ENCODE peak calls at places on chromosomes 4 and X, in seven cellular contexts. U is uterus, C is sigmoid colon, R is SK-N-SH, T is thoracic aorta, K is RWPE1, Q is coronary artery. Y is an unnamed sample.

GRCh38 chrX:115449742-115450141 is 111.2 kb upstream of the PLS3 start:
- DNase-seq in U (peak), C (peak), R (no peak), T (no peak), K (no peak), Q (no peak), Y (no peak)

GRCh38 chr4:136078971-136079370 is 1453.3 kb downstream of the PCDH18 start:
- DNase-seq in U (no peak), C (no peak), R (no peak), T (no peak), K (no peak), Q (no peak), Y (no peak)

GRCh38 chrX:48513670-48514069 is 4.9 kb downstream of the PORCN start:
- DNase-seq in U (no peak), C (no peak), R (no peak), T (no peak), K (no peak), Q (no peak), Y (no peak)

GRCh38 chr4:75344915-75345314 is 169.3 kb downstream of the RCHY1 start:
- DNase-seq in U (no peak), C (no peak), R (no peak), T (no peak), K (peak), Q (no peak), Y (no peak)

GRCh38 chr4:143668930-143669553 is 31.4 kb downstream of the FREM3 start:
- DNase-seq in U (no peak), C (no peak), R (no peak), T (no peak), K (no peak), Q (no peak), Y (no peak)

GRCh38 chr4:101020956-101021355 is 326.4 kb downstream of the PPP3CA start:
- DNase-seq in U (no peak), C (no peak), R (no peak), T (no peak), K (peak), Q (no peak), Y (peak)

GRCh38 chrX:126550816-126551215 is 1.8 kb downstream of the DCAF12L1 start:
- DNase-seq in U (no peak), C (no peak), R (no peak), T (no peak), K (no peak), Q (no peak), Y (no peak)

GRCh38 chr4:27318740-27319139 is 458.1 kb downstream of the STIM2 start:
- DNase-seq in U (no peak), C (no peak), R (peak), T (no peak), K (peak), Q (no peak), Y (no peak)

GRCh38 chr4:19623866-19624265 is 627.8 kb upstream of the SLIT2 start:
- DNase-seq in U (no peak), C (no peak), R (no peak), T (no peak), K (no peak), Q (no peak), Y (no peak)

GRCh38 chrX:103535206-103535605 is 15.9 kb upstream of the RAB40A start:
- DNase-seq in U (no peak), C (no peak), R (no peak), T (no peak), K (no peak), Q (no peak), Y (no peak)
- H3K27ac ChIP-seq in U (peak), C (no peak), R (no peak), T (peak), K (no peak), Q (peak), Y (no peak)

GRCh38 chr4:5757536-5757935 is 46.5 kb downstream of the EVC start:
- DNase-seq in U (no peak), C (peak), R (no peak), T (no peak), K (no peak), Q (no peak), Y (no peak)

GRCh38 chr4:5758741-5759140 is 47.7 kb downstream of the EVC start:
- DNase-seq in U (no peak), C (peak), R (no peak), T (no peak), K (peak), Q (peak), Y (peak)

GRCh38 chr4:5757091-5757490 is 46.1 kb downstream of the EVC start:
- DNase-seq in U (no peak), C (no peak), R (no peak), T (no peak), K (no peak), Q (peak), Y (no peak)

GRCh38 chr4:5759236-5760075 is 48.5 kb downstream of the EVC start:
- DNase-seq in U (no peak), C (peak), R (no peak), T (no peak), K (no peak), Q (peak), Y (no peak)

GRCh38 chr4:5757954-5758353 is 47.0 kb downstream of the EVC start:
- DNase-seq in U (no peak), C (peak), R (no peak), T (no peak), K (no peak), Q (peak), Y (no peak)
- H3K27ac ChIP-seq in U (no peak), C (no peak), R (no peak), T (no peak), K (peak), Q (no peak), Y (peak)

GRCh38 chrX:21728276-21728968 is 29.5 kb downstream of the SMPX start:
- DNase-seq in U (no peak), C (no peak), R (no peak), T (no peak), K (no peak), Q (no peak), Y (no peak)
- H3K27ac ChIP-seq in U (no peak), C (no peak), R (no peak), T (no peak), K (no peak), Q (no peak), Y (no peak)

GRCh38 chrX:41001327-41001726 is 83.9 kb upstream of the USP9X start:
- DNase-seq in U (no peak), C (no peak), R (no peak), T (no peak), K (no peak), Q (no peak), Y (no peak)
- H3K27ac ChIP-seq in U (no peak), C (no peak), R (no peak), T (no peak), K (no peak), Q (no peak), Y (no peak)

GRCh38 chr4:8393593-8394038 is 46.9 kb downstream of the ACOX3 start:
- DNase-seq in U (peak), C (peak), R (peak), T (peak), K (peak), Q (peak), Y (peak)
- H3K27ac ChIP-seq in U (peak), C (peak), R (peak), T (peak), K (peak), Q (peak), Y (no peak)

GRCh38 chr4:80926891-80927290 is 103.6 kb upstream of the BMP3 start:
- DNase-seq in U (no peak), C (no peak), R (no peak), T (no peak), K (no peak), Q (no peak), Y (no peak)

GRCh38 chr4:80926446-80926845 is 104.1 kb upstream of the BMP3 start:
- DNase-seq in U (no peak), C (no peak), R (no peak), T (no peak), K (peak), Q (no peak), Y (no peak)

DNA sequence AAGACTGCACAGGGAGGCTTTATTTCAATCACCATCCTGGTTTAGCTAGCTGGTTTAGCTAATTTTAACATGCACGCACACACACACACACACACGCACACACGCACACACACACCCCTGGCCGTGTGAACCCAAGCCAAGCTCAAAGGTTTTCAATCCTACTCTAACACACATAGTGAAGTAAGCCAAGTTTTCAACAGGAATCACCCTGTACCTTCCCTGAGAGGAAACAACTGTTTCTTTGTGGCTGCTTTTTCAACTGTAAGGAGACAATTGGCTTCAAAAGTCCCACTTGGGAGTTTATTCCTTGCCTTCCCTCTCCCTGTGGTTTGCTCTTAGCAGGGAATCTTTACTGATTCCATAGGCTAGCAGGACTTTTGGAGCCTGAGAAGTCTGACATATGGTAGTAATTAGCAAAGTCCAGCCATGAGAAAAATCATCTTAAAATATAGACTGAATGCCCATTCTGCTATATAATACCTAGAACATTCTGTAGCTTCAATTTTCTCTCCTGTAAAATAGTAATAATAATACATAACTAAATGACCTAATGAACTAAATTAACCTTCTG is 98.8 kb upstream of the BMP3 start:
- DNase-seq in U (no peak), C (no peak), R (no peak), T (no peak), K (no peak), Q (no peak), Y (no peak)
- H3K27ac ChIP-seq in U (no peak), C (no peak), R (no peak), T (no peak), K (no peak), Q (no peak), Y (no peak)

DNA sequence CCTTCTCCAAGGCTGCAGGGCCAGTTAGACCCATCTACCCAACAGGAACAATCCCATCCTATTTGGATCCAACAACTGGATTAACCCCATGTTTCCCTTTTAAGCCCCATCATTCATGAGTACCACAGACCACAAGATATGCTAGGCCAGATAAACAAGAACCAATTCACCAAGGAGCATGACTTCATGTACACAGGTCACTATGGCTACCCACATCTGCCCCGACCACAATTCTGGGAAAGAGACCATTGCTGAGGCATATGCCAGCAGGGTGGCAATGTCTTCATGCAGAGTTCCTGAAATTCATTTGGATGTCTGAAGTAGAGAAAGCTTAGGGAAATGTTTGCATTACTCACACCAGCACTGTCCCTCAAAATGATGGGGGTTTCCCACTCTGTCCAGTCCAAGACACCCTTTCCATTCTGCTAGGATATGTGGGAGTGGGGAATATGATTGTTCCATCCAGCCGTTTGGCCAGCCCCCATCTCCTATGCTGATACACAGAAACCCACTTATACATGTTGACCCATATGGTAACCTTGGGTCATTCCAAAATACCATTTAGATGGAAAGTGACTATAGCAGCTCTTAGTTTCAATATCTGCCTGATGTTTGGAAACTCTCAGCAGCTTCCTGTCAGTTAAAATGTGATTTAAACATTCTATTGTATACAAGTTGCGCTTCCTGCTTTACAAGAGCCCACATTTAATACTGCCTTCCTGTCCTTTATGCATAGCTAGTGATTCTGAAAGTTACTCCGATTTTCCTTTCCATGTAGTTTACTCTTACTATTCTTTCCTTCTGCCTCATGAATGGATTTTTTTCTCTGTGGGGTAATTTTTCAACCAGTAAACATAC is 129.0 kb downstream of the AMMECR1 start:
- DNase-seq in U (no peak), C (no peak), R (no peak), T (no peak), K (no peak), Q (no peak), Y (no peak)
- H3K27ac ChIP-seq in U (no peak), C (no peak), R (no peak), T (no peak), K (no peak), Q (no peak), Y (no peak)

DNA sequence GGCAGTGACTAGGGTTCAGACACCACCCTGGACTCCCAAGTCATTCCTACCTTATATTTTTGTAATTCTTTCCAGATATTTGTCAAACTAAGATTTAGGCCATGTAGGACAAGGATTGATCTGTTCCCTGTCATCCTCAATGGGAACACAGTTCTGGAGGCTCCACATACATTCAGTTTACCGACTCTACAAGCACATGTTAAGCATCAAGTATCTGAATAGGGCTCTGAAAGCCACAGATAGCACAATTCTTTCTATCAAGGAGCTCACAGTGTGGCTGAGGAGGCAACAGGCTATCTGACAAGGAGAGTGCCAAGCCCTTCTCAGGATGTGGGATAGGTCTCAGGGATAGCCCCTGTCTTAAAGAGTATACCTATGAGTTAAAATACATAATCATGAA is 37.0 kb upstream of the CXCL8 start:
- DNase-seq in U (no peak), C (no peak), R (no peak), T (no peak), K (no peak), Q (no peak), Y (no peak)
- H3K27ac ChIP-seq in U (no peak), C (no peak), R (no peak), T (no peak), K (no peak), Q (no peak), Y (peak)

DNA sequence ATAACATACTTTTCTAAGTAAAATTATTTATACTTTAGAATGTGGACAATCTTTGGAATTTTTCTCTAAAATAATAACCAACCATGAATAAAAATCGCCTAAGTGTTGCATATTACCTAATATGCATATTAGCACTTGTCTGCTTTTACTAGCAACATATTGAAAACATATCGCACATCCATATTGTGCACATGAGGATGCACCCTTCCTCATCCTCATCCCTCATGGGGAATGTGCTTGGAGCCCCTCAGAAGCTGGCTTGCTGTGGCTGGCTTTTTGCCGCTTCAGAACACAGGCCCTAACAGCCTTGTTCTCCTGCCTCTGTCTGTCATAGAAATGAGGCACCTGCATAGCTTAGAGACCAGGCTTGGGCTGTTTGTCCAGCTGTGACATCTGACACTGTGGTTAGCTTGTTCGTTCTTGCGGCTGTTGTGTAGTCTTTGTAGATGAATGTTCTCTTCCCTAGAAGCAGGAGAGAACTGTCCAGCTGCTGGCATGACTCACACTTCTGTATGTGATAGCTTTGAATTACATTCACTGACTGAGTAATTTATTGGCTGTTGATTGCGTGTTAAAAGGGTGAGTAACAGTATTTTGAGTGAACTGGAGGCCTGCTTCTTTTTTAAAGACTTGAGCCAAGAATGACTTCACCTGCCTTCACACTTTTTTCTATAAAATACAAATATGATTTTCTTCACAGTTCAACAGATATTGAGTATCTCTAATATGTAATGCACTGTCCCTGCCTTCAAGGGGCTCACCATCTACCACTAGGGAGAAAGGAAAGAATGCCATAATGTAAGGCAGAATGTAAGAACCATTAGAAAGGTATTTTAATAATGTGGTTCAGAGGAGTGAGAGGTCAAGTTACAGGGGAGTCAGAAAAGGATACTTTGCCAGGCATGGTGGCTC is 81.9 kb downstream of the HMGB2 start:
- DNase-seq in U (peak), C (peak), R (no peak), T (peak), K (peak), Q (no peak), Y (peak)
- H3K27ac ChIP-seq in U (peak), C (no peak), R (no peak), T (no peak), K (peak), Q (no peak), Y (peak)

Y was measured in epithelial cell of prostate.